ENCODE peak calls at places on chromosomes 2 and 18, in eight cellular contexts. One of them, this sample, is unnamed.

GRCh38 chr2:153287109-153287801 is 191.3 kb downstream of the RPRM start:
- DNase-seq in mesothelial cell of epicardium: peak; percentile 48
- DNase-seq in HFFc6: no peak
- DNase-seq in fibroblast of lung: no peak
- DNase-seq in omental fat pad: no peak
- DNase-seq in cardiac fibroblast: no peak
- DNase-seq in astrocyte of the spinal cord: no peak
- DNase-seq in tibial nerve: no peak
- DNase-seq in this sample: peak; percentile 66

GRCh38 chr2:62974999-62975398 is 75.6 kb upstream of the OTX1 start:
- DNase-seq in astrocyte of the spinal cord: no peak
- DNase-seq in omental fat pad: no peak
- DNase-seq in mesothelial cell of epicardium: no peak
- DNase-seq in fibroblast of lung: no peak
- DNase-seq in HFFc6: no peak
- DNase-seq in cardiac fibroblast: no peak
- DNase-seq in tibial nerve: no peak
- DNase-seq in this sample: no peak

GRCh38 chr18:49690307-49690706 is 123.0 kb downstream of the ACAA2 start:
- DNase-seq in astrocyte of the spinal cord: peak; percentile 95
- DNase-seq in HFFc6: peak; percentile 94
- DNase-seq in tibial nerve: no peak
- DNase-seq in cardiac fibroblast: peak; percentile 98
- DNase-seq in mesothelial cell of epicardium: no peak
- DNase-seq in fibroblast of lung: peak; percentile 98
- DNase-seq in omental fat pad: no peak
- DNase-seq in this sample: no peak

GRCh38 chr2:231187736-231188505 is 10.5 kb upstream of the ARMC9 start:
- DNase-seq in omental fat pad: no peak
- DNase-seq in HFFc6: peak; percentile 63
- DNase-seq in cardiac fibroblast: peak; percentile 86
- DNase-seq in mesothelial cell of epicardium: no peak
- DNase-seq in tibial nerve: no peak
- DNase-seq in fibroblast of lung: peak; percentile 90
- DNase-seq in astrocyte of the spinal cord: peak; percentile 56
- DNase-seq in this sample: no peak

GRCh38 chr18:13366131-13366530 is 147.6 kb downstream of the LDLRAD4 start:
- DNase-seq in HFFc6: no peak
- DNase-seq in omental fat pad: no peak
- DNase-seq in mesothelial cell of epicardium: no peak
- DNase-seq in cardiac fibroblast: no peak
- DNase-seq in astrocyte of the spinal cord: no peak
- DNase-seq in tibial nerve: no peak
- DNase-seq in fibroblast of lung: no peak
- DNase-seq in this sample: no peak

GRCh38 chr18:42758851-42759250 is 356.6 kb downstream of the RIT2 start:
- DNase-seq in mesothelial cell of epicardium: no peak
- DNase-seq in fibroblast of lung: peak; percentile 50
- DNase-seq in tibial nerve: no peak
- DNase-seq in astrocyte of the spinal cord: no peak
- DNase-seq in omental fat pad: no peak
- DNase-seq in HFFc6: no peak
- DNase-seq in cardiac fibroblast: peak; percentile 2
- DNase-seq in this sample: no peak

GRCh38 chr2:234635284-234635683 is 138.4 kb upstream of the ARL4C start:
- DNase-seq in fibroblast of lung: no peak
- DNase-seq in astrocyte of the spinal cord: no peak
- DNase-seq in mesothelial cell of epicardium: no peak
- DNase-seq in cardiac fibroblast: no peak
- DNase-seq in HFFc6: no peak
- DNase-seq in omental fat pad: no peak
- DNase-seq in tibial nerve: no peak
- DNase-seq in this sample: no peak

GRCh38 chr18:75316826-75317225 is 106.2 kb downstream of the TSHZ1 start:
- DNase-seq in cardiac fibroblast: no peak
- DNase-seq in tibial nerve: no peak
- DNase-seq in fibroblast of lung: no peak
- DNase-seq in omental fat pad: no peak
- DNase-seq in HFFc6: no peak
- DNase-seq in mesothelial cell of epicardium: no peak
- DNase-seq in astrocyte of the spinal cord: no peak
- DNase-seq in this sample: no peak

GRCh38 chr18:36247036-36247435 is 50.5 kb upstream of the FHOD3 start:
- DNase-seq in omental fat pad: no peak
- DNase-seq in HFFc6: peak; percentile 49
- DNase-seq in cardiac fibroblast: no peak
- DNase-seq in mesothelial cell of epicardium: no peak
- DNase-seq in fibroblast of lung: no peak
- DNase-seq in tibial nerve: no peak
- DNase-seq in astrocyte of the spinal cord: no peak
- DNase-seq in this sample: no peak

GRCh38 chr18:63887424-63887823 is at the start of gene SERPINB2:
- DNase-seq in fibroblast of lung: no peak
- DNase-seq in mesothelial cell of epicardium: no peak
- DNase-seq in HFFc6: peak; percentile 41
- DNase-seq in tibial nerve: no peak
- DNase-seq in astrocyte of the spinal cord: peak; percentile 6
- DNase-seq in cardiac fibroblast: peak; percentile 59
- DNase-seq in omental fat pad: no peak
- DNase-seq in this sample: no peak

GRCh38 chr2:44245068-44245861 is 30.0 kb upstream of the SLC3A1 start:
- DNase-seq in cardiac fibroblast: no peak
- DNase-seq in astrocyte of the spinal cord: no peak
- DNase-seq in tibial nerve: no peak
- DNase-seq in mesothelial cell of epicardium: no peak
- DNase-seq in HFFc6: peak; percentile 44
- DNase-seq in fibroblast of lung: no peak
- DNase-seq in omental fat pad: no peak
- DNase-seq in this sample: no peak

GRCh38 chr18:34729264-34729663 is 19.2 kb downstream of the DTNA start:
- DNase-seq in omental fat pad: no peak
- DNase-seq in mesothelial cell of epicardium: no peak
- DNase-seq in fibroblast of lung: peak; percentile 36
- DNase-seq in HFFc6: peak; percentile 20
- DNase-seq in tibial nerve: no peak
- DNase-seq in cardiac fibroblast: peak; percentile 57
- DNase-seq in astrocyte of the spinal cord: peak; percentile 45
- DNase-seq in this sample: no peak

GRCh38 chr2:24164416-24164973 is 10.4 kb upstream of the FAM228A start:
- DNase-seq in HFFc6: peak; percentile 20
- DNase-seq in omental fat pad: no peak
- DNase-seq in fibroblast of lung: no peak
- DNase-seq in cardiac fibroblast: peak; percentile 36
- DNase-seq in astrocyte of the spinal cord: no peak
- DNase-seq in tibial nerve: no peak
- DNase-seq in mesothelial cell of epicardium: no peak
- DNase-seq in this sample: peak; percentile 14

GRCh38 chr2:33018271-33018670 is 71.5 kb downstream of the LTBP1 start:
- DNase-seq in HFFc6: no peak
- DNase-seq in tibial nerve: no peak
- DNase-seq in cardiac fibroblast: no peak
- DNase-seq in mesothelial cell of epicardium: no peak
- DNase-seq in astrocyte of the spinal cord: no peak
- DNase-seq in fibroblast of lung: no peak
- DNase-seq in omental fat pad: no peak
- DNase-seq in this sample: no peak

GRCh38 chr2:17962874-17963273 is 84.4 kb downstream of the KCNS3 start:
- DNase-seq in tibial nerve: no peak
- DNase-seq in fibroblast of lung: peak; percentile 36
- DNase-seq in omental fat pad: no peak
- DNase-seq in mesothelial cell of epicardium: no peak
- DNase-seq in astrocyte of the spinal cord: no peak
- DNase-seq in cardiac fibroblast: no peak
- DNase-seq in HFFc6: no peak
- DNase-seq in this sample: no peak

GRCh38 chr2:207142461-207142860 is 23.3 kb downstream of the KLF7 start:
- DNase-seq in omental fat pad: no peak
- DNase-seq in HFFc6: no peak
- DNase-seq in mesothelial cell of epicardium: no peak
- DNase-seq in cardiac fibroblast: no peak
- DNase-seq in fibroblast of lung: no peak
- DNase-seq in tibial nerve: no peak
- DNase-seq in astrocyte of the spinal cord: no peak
- DNase-seq in this sample: no peak

GRCh38 chr2:236088368-236089057 is 79.7 kb downstream of the GBX2 start:
- DNase-seq in astrocyte of the spinal cord: no peak
- DNase-seq in tibial nerve: no peak
- DNase-seq in fibroblast of lung: no peak
- DNase-seq in mesothelial cell of epicardium: no peak
- DNase-seq in HFFc6: peak; percentile 39
- DNase-seq in omental fat pad: no peak
- DNase-seq in cardiac fibroblast: peak; percentile 13
- DNase-seq in this sample: no peak

GRCh38 chr18:48696218-48696617 is 157.4 kb downstream of the CTIF start:
- DNase-seq in mesothelial cell of epicardium: no peak
- DNase-seq in HFFc6: no peak
- DNase-seq in astrocyte of the spinal cord: no peak
- DNase-seq in fibroblast of lung: no peak
- DNase-seq in tibial nerve: no peak
- DNase-seq in cardiac fibroblast: no peak
- DNase-seq in omental fat pad: no peak
- DNase-seq in this sample: no peak

GRCh38 chr2:24984912-24985311 is 13.2 kb upstream of the DNAJC27 start:
- DNase-seq in HFFc6: no peak
- DNase-seq in cardiac fibroblast: no peak
- DNase-seq in omental fat pad: no peak
- DNase-seq in fibroblast of lung: peak; percentile 57
- DNase-seq in tibial nerve: peak; percentile 32
- DNase-seq in mesothelial cell of epicardium: peak; percentile 53
- DNase-seq in astrocyte of the spinal cord: peak; percentile 45
- DNase-seq in this sample: peak; percentile 13

GRCh38 chr2:149860276-149860921 is 272.8 kb upstream of the MMADHC start:
- DNase-seq in cardiac fibroblast: peak; percentile 82
- DNase-seq in tibial nerve: peak; percentile 22
- DNase-seq in omental fat pad: no peak
- DNase-seq in astrocyte of the spinal cord: peak; percentile 99
- DNase-seq in mesothelial cell of epicardium: no peak
- DNase-seq in HFFc6: peak; percentile 84
- DNase-seq in fibroblast of lung: peak; percentile 99
- DNase-seq in this sample: no peak

GRCh38 chr2:149858916-149859634 is 271.5 kb upstream of the MMADHC start:
- DNase-seq in tibial nerve: peak; percentile 44
- DNase-seq in astrocyte of the spinal cord: peak; percentile 69
- DNase-seq in cardiac fibroblast: peak; percentile 81
- DNase-seq in HFFc6: peak; percentile 62
- DNase-seq in omental fat pad: no peak
- DNase-seq in fibroblast of lung: peak; percentile 57
- DNase-seq in mesothelial cell of epicardium: no peak
- DNase-seq in this sample: no peak

GRCh38 chr2:149857344-149857743 is 269.8 kb upstream of the MMADHC start:
- DNase-seq in omental fat pad: no peak
- DNase-seq in mesothelial cell of epicardium: no peak
- DNase-seq in fibroblast of lung: peak; percentile 53
- DNase-seq in cardiac fibroblast: peak; percentile 53
- DNase-seq in astrocyte of the spinal cord: peak; percentile 17
- DNase-seq in HFFc6: peak; percentile 55
- DNase-seq in tibial nerve: no peak
- DNase-seq in this sample: no peak

GRCh38 chr2:149861034-149861433 is 273.5 kb upstream of the MMADHC start:
- DNase-seq in HFFc6: no peak
- DNase-seq in omental fat pad: no peak
- DNase-seq in mesothelial cell of epicardium: no peak
- DNase-seq in cardiac fibroblast: no peak
- DNase-seq in fibroblast of lung: no peak
- DNase-seq in astrocyte of the spinal cord: no peak
- DNase-seq in tibial nerve: no peak
- DNase-seq in this sample: no peak

GRCh38 chr2:149858214-149858613 is 270.6 kb upstream of the MMADHC start:
- DNase-seq in mesothelial cell of epicardium: no peak
- DNase-seq in HFFc6: peak; percentile 18
- DNase-seq in tibial nerve: no peak
- DNase-seq in omental fat pad: no peak
- DNase-seq in cardiac fibroblast: peak; percentile 25
- DNase-seq in fibroblast of lung: peak; percentile 47
- DNase-seq in astrocyte of the spinal cord: peak; percentile 36
- DNase-seq in this sample: no peak
- TF ChIP-seq CTCF in mesothelial cell of epicardium: no peak
- TF ChIP-seq CTCF in HFFc6: no peak
- TF ChIP-seq CTCF in tibial nerve: no peak
- TF ChIP-seq CTCF in omental fat pad: no peak
- TF ChIP-seq CTCF in cardiac fibroblast: no peak
- TF ChIP-seq CTCF in fibroblast of lung: no peak
- TF ChIP-seq CTCF in astrocyte of the spinal cord: no peak
- TF ChIP-seq CTCF in this sample: no peak

DNA sequence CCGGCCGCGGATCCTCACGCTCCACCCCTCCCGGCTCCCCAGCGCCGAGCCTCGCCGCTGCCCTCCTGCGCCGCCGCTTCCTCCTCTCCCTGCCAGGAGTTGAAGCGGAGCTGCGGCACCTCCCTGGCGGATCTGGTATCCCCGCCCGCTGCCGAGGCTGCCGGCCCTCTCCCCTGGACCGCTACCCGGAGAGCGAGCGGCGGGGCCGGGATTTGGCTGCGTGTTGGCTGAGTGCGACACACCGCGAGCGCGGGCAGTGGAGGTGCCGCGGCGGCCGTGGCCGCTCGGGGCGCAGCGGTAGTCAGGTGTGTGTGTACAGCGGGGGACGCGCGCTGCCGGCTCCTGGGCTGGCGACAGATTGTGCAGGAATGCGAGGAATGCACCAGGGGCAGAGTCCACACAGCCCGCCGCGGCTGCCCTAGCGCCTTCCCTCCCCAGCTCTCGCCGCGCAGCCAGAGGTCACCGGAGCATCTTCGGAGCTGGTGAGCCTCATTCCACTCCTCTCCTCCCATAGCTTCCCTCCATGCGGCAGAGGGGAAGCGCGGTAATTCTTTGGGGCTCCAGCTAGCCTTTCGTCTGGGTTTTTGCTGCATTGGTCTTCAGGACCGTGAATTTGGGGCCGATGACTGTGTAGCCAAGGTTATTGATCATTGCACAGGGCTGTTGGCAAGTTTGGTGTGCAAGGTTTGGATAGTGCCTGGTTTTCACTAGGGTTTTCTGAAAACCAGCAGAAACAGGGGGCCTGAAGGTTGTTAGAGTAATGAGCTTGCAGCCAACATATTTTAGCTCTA is 1.3 kb downstream of the PKP4 start:
- DNase-seq in fibroblast of lung: peak; percentile 63
- DNase-seq in cardiac fibroblast: peak; percentile 59
- DNase-seq in tibial nerve: peak; percentile 24
- DNase-seq in astrocyte of the spinal cord: peak; percentile 66
- DNase-seq in HFFc6: peak; percentile 58
- DNase-seq in omental fat pad: peak; percentile 31
- DNase-seq in mesothelial cell of epicardium: peak; percentile 81
- DNase-seq in this sample: peak; percentile 56
- TF ChIP-seq CTCF in fibroblast of lung: no peak
- TF ChIP-seq CTCF in cardiac fibroblast: peak; percentile 1
- TF ChIP-seq CTCF in tibial nerve: peak; percentile 49
- TF ChIP-seq CTCF in astrocyte of the spinal cord: no peak
- TF ChIP-seq CTCF in HFFc6: peak; percentile 62
- TF ChIP-seq CTCF in omental fat pad: no peak
- TF ChIP-seq CTCF in mesothelial cell of epicardium: no peak
- TF ChIP-seq CTCF in this sample: peak; percentile 60

GRCh38 chr2:120436885-120437603 is 91.1 kb downstream of the INHBB start:
- DNase-seq in HFFc6: no peak
- DNase-seq in mesothelial cell of epicardium: no peak
- DNase-seq in astrocyte of the spinal cord: peak; percentile 12
- DNase-seq in omental fat pad: no peak
- DNase-seq in fibroblast of lung: peak; percentile 7
- DNase-seq in tibial nerve: no peak
- DNase-seq in cardiac fibroblast: peak; percentile 41
- DNase-seq in this sample: no peak
- TF ChIP-seq CTCF in HFFc6: peak; percentile 71
- TF ChIP-seq CTCF in mesothelial cell of epicardium: no peak
- TF ChIP-seq CTCF in astrocyte of the spinal cord: peak; percentile 48
- TF ChIP-seq CTCF in omental fat pad: no peak
- TF ChIP-seq CTCF in fibroblast of lung: peak; percentile 47
- TF ChIP-seq CTCF in tibial nerve: no peak
- TF ChIP-seq CTCF in cardiac fibroblast: peak; percentile 42
- TF ChIP-seq CTCF in this sample: peak; percentile 55

GRCh38 chr18:40937386-40937785 is 1017.6 kb upstream of the PIK3C3 start:
- DNase-seq in cardiac fibroblast: no peak
- DNase-seq in mesothelial cell of epicardium: no peak
- DNase-seq in HFFc6: no peak
- DNase-seq in tibial nerve: no peak
- DNase-seq in astrocyte of the spinal cord: no peak
- DNase-seq in fibroblast of lung: peak; percentile 15
- DNase-seq in omental fat pad: no peak
- DNase-seq in this sample: no peak
- TF ChIP-seq CTCF in cardiac fibroblast: no peak
- TF ChIP-seq CTCF in mesothelial cell of epicardium: no peak
- TF ChIP-seq CTCF in HFFc6: no peak
- TF ChIP-seq CTCF in tibial nerve: no peak
- TF ChIP-seq CTCF in astrocyte of the spinal cord: no peak
- TF ChIP-seq CTCF in fibroblast of lung: no peak
- TF ChIP-seq CTCF in omental fat pad: no peak
- TF ChIP-seq CTCF in this sample: no peak

This sample was measured in neural crest cell.